ENCODE peak calls at places on chromosomes 6 and 20, in five cellular contexts. B is neural crest cell, Z is mesothelial cell of epicardium, O is uterus, H is astrocyte of the cerebellum. R is an unnamed sample.

GRCh38 chr20:59784365-59785117 is 148.9 kb downstream of the SYCP2 start:
- DNase-seq in O (no peak), B (no peak), Z (peak; percentile 25), H (no peak), R (no peak)

GRCh38 chr6:100839419-100839818 is 41.7 kb downstream of the ASCC3 start:
- DNase-seq in B (no peak), O (no peak), H (no peak), Z (no peak), R (no peak)

GRCh38 chr6:33132121-33132524 is 56.3 kb downstream of the HLA-DPB1 start:
- DNase-seq in B (no peak), O (no peak), H (no peak), Z (no peak), R (no peak)

GRCh38 chr6:113997106-113997505 is 26.2 kb upstream of the HDAC2 start:
- DNase-seq in O (no peak), B (no peak), Z (no peak), H (peak; percentile 72), R (no peak)

GRCh38 chr6:154246723-154247118 is 109.9 kb downstream of the IPCEF1 start:
- DNase-seq in Z (no peak), O (no peak), H (no peak), B (no peak), R (no peak)

GRCh38 chr20:61251529-61252393 is at the start of gene CDH4:
- DNase-seq in O (no peak), B (peak; percentile 16), H (no peak), Z (no peak), R (no peak)

GRCh38 chr6:154298297-154298696 is 58.3 kb downstream of the IPCEF1 start:
- DNase-seq in O (no peak), H (no peak), B (no peak), Z (no peak), R (no peak)

GRCh38 chr6:12163149-12163548 is 127.0 kb upstream of the EDN1 start:
- DNase-seq in Z (no peak), O (no peak), B (no peak), H (no peak), R (no peak)

GRCh38 chr20:49810491-49811190 is 2.0 kb upstream of the SLC9A8 start:
- DNase-seq in Z (no peak), O (no peak), H (no peak), B (no peak), R (no peak)

GRCh38 chr20:51978081-51978501 is 175.8 kb upstream of the SALL4 start:
- DNase-seq in O (no peak), Z (no peak), H (no peak), B (no peak), R (no peak)

GRCh38 chr6:12537389-12537788 is 179.2 kb upstream of the PHACTR1 start:
- DNase-seq in Z (no peak), O (no peak), H (no peak), B (no peak), R (no peak)

GRCh38 chr6:6277418-6277817 is 43.0 kb downstream of the F13A1 start:
- DNase-seq in Z (no peak), B (no peak), H (no peak), O (no peak), R (no peak)

GRCh38 chr20:23358923-23359572 is 2.9 kb upstream of the GZF1 start:
- DNase-seq in O (no peak), B (no peak), Z (no peak), H (no peak), R (no peak)

GRCh38 chr6:170516783-170517616 is 36.1 kb downstream of the PSMB1 start:
- DNase-seq in Z (no peak), O (peak; percentile 24), H (peak; percentile 52), B (peak; percentile 37), R (no peak)

GRCh38 chr6:24721461-24722215 is 2.7 kb upstream of the C6orf62 start:
- DNase-seq in Z (no peak), B (no peak), O (no peak), H (no peak), R (no peak)

GRCh38 chr6:96015791-96016776 is at the start of gene FUT9:
- DNase-seq in Z (peak; percentile 60), O (no peak), H (no peak), B (peak; percentile 47), R (no peak)

GRCh38 chr6:159353193-159353592 is 184.0 kb downstream of the FNDC1 start:
- DNase-seq in Z (no peak), H (no peak), O (no peak), B (no peak), R (no peak)
- TF ChIP-seq CTCF in Z (no peak), H (no peak), O (no peak), B (no peak), R (no peak)

DNA sequence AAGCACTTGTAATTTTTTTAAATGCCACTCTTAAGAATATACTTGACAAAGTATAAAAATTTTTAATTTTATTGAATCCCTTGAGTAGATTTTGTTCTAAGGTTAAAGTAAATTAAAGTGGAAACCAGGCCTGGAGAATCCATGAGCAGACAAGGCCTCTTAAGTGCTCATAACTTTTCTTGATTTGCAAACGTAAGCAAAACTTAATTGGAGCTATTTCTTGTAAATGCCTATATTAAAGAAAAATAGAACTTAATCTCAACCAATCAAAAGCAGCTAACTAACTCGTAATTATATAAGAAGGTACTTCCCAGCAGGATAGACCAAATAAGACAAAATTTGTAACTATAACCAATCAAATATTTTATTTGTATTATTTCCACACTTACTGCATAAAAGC is 12.7 kb upstream of the DEFB129 start:
- DNase-seq in Z (no peak), O (no peak), B (no peak), H (no peak), R (no peak)
- TF ChIP-seq CTCF in Z (no peak), O (no peak), B (no peak), H (no peak), R (no peak)

GRCh38 chr6:106185626-106186025 is 99.5 kb downstream of the PRDM1 start:
- DNase-seq in Z (no peak), O (no peak), B (no peak), H (no peak), R (no peak)

GRCh38 chr6:106184629-106185028 is 98.5 kb downstream of the PRDM1 start:
- DNase-seq in O (no peak), Z (no peak), H (no peak), B (no peak), R (no peak)

GRCh38 chr6:106187424-106187982 is 101.4 kb downstream of the PRDM1 start:
- DNase-seq in B (no peak), Z (no peak), H (no peak), O (no peak), R (no peak)

GRCh38 chr6:106186714-106187113 is 100.6 kb downstream of the PRDM1 start:
- DNase-seq in B (no peak), H (no peak), Z (no peak), O (no peak), R (no peak)

GRCh38 chr6:106186172-106186571 is 100.0 kb downstream of the PRDM1 start:
- DNase-seq in H (no peak), B (no peak), Z (no peak), O (no peak), R (no peak)
- TF ChIP-seq CTCF in H (no peak), B (no peak), Z (no peak), O (no peak), R (no peak)

GRCh38 chr6:29376003-29376402 is 912 bp upstream of the OR12D3 start:
- DNase-seq in B (no peak), O (no peak), H (no peak), Z (no peak), R (no peak)
- TF ChIP-seq CTCF in B (peak; percentile 54), O (no peak), H (no peak), Z (no peak), R (no peak)

GRCh38 chr6:36735110-36735971 is 37.7 kb downstream of the RAB44 start:
- DNase-seq in B (no peak), O (peak; percentile 82), Z (no peak), H (peak; percentile 38), R (no peak)
- TF ChIP-seq CTCF in B (no peak), O (peak; percentile 3), Z (no peak), H (no peak), R (no peak)

R was measured in activated B cell treated with CpG ODN at 0.5 μM for 24 hours.